ENCODE peak calls at places on chromosomes 11 and 22, in nine cellular contexts. One of them, this sample, is unnamed.

GRCh38 chr11:45857834-45858492 is 10.7 kb downstream of the CRY2 start:
- DNase-seq in astrocyte of the spinal cord: peak; percentile 92
- DNase-seq in iPS-NIHi11: peak; percentile 7
- DNase-seq in T1000: peak; percentile 19
- DNase-seq in heart left ventricle: no peak
- DNase-seq in NCI-H2081: no peak
- DNase-seq in amniotic stem cell: peak; percentile 53
- DNase-seq in Ammon's horn: peak; percentile 79
- DNase-seq in ACHN: peak; percentile 32
- DNase-seq in this sample: no peak

GRCh38 chr22:46635756-46636155 is 15.6 kb downstream of the GRAMD4 start:
- DNase-seq in astrocyte of the spinal cord: no peak
- DNase-seq in iPS-NIHi11: peak; percentile 64
- DNase-seq in T1000: no peak
- DNase-seq in heart left ventricle: peak; percentile 53
- DNase-seq in NCI-H2081: no peak
- DNase-seq in amniotic stem cell: no peak
- DNase-seq in Ammon's horn: no peak
- DNase-seq in ACHN: no peak
- DNase-seq in this sample: no peak

GRCh38 chr11:8709002-8709672 is 26.5 kb downstream of the RPL27A start:
- DNase-seq in astrocyte of the spinal cord: peak; percentile 88
- DNase-seq in iPS-NIHi11: peak; percentile 59
- DNase-seq in T1000: peak; percentile 14
- DNase-seq in heart left ventricle: peak; percentile 92
- DNase-seq in NCI-H2081: no peak
- DNase-seq in amniotic stem cell: peak; percentile 92
- DNase-seq in Ammon's horn: peak; percentile 61
- DNase-seq in ACHN: no peak
- DNase-seq in this sample: peak; percentile 94

GRCh38 chr11:96050435-96051182 is 126.7 kb upstream of the MTMR2 start:
- DNase-seq in astrocyte of the spinal cord: peak; percentile 61
- DNase-seq in iPS-NIHi11: no peak
- DNase-seq in T1000: no peak
- DNase-seq in heart left ventricle: no peak
- DNase-seq in NCI-H2081: no peak
- DNase-seq in amniotic stem cell: no peak
- DNase-seq in Ammon's horn: no peak
- DNase-seq in ACHN: peak; percentile 18
- DNase-seq in this sample: no peak

GRCh38 chr22:38080847-38081635 is 2.9 kb downstream of the SLC16A8 start:
- DNase-seq in astrocyte of the spinal cord: peak; percentile 24
- DNase-seq in iPS-NIHi11: peak; percentile 79
- DNase-seq in T1000: no peak
- DNase-seq in heart left ventricle: peak; percentile 73
- DNase-seq in NCI-H2081: peak; percentile 5
- DNase-seq in amniotic stem cell: no peak
- DNase-seq in Ammon's horn: no peak
- DNase-seq in ACHN: no peak
- DNase-seq in this sample: no peak

GRCh38 chr11:12865871-12866595 is 143.1 kb upstream of the RASSF10 start:
- DNase-seq in astrocyte of the spinal cord: no peak
- DNase-seq in iPS-NIHi11: no peak
- DNase-seq in T1000: no peak
- DNase-seq in heart left ventricle: no peak
- DNase-seq in NCI-H2081: no peak
- DNase-seq in amniotic stem cell: no peak
- DNase-seq in Ammon's horn: no peak
- DNase-seq in ACHN: no peak
- DNase-seq in this sample: no peak

GRCh38 chr22:22721681-22722309 is 77.4 kb downstream of the GGTLC2 start:
- DNase-seq in astrocyte of the spinal cord: peak; percentile 39
- DNase-seq in iPS-NIHi11: no peak
- DNase-seq in T1000: no peak
- DNase-seq in heart left ventricle: no peak
- DNase-seq in NCI-H2081: no peak
- DNase-seq in amniotic stem cell: no peak
- DNase-seq in Ammon's horn: no peak
- DNase-seq in ACHN: peak; percentile 18
- DNase-seq in this sample: no peak

GRCh38 chr11:108069947-108070346 is 51.4 kb upstream of the ACAT1 start:
- DNase-seq in astrocyte of the spinal cord: peak; percentile 71
- DNase-seq in iPS-NIHi11: no peak
- DNase-seq in T1000: no peak
- DNase-seq in heart left ventricle: no peak
- DNase-seq in NCI-H2081: no peak
- DNase-seq in amniotic stem cell: peak; percentile 12
- DNase-seq in Ammon's horn: no peak
- DNase-seq in ACHN: peak; percentile 58
- DNase-seq in this sample: no peak

GRCh38 chr11:119594639-119595249 is 134.3 kb downstream of the NECTIN1 start:
- DNase-seq in astrocyte of the spinal cord: peak; percentile 81
- DNase-seq in iPS-NIHi11: no peak
- DNase-seq in T1000: peak; percentile 10
- DNase-seq in heart left ventricle: no peak
- DNase-seq in NCI-H2081: no peak
- DNase-seq in amniotic stem cell: no peak
- DNase-seq in Ammon's horn: no peak
- DNase-seq in ACHN: peak; percentile 33
- DNase-seq in this sample: peak; percentile 37

GRCh38 chr11:44753965-44754645 is 27.3 kb downstream of the TSPAN18 start:
- DNase-seq in astrocyte of the spinal cord: no peak
- DNase-seq in iPS-NIHi11: no peak
- DNase-seq in T1000: no peak
- DNase-seq in heart left ventricle: no peak
- DNase-seq in NCI-H2081: no peak
- DNase-seq in amniotic stem cell: no peak
- DNase-seq in Ammon's horn: no peak
- DNase-seq in ACHN: no peak
- DNase-seq in this sample: no peak

GRCh38 chr11:31645747-31646146 is 136.2 kb downstream of the ELP4 start:
- DNase-seq in astrocyte of the spinal cord: peak; percentile 89
- DNase-seq in iPS-NIHi11: no peak
- DNase-seq in T1000: no peak
- DNase-seq in heart left ventricle: no peak
- DNase-seq in NCI-H2081: no peak
- DNase-seq in amniotic stem cell: peak; percentile 40
- DNase-seq in Ammon's horn: no peak
- DNase-seq in ACHN: peak; percentile 88
- DNase-seq in this sample: peak; percentile 48

GRCh38 chr11:11016123-11016522 is 158.3 kb upstream of the ZBED5 start:
- DNase-seq in astrocyte of the spinal cord: no peak
- DNase-seq in iPS-NIHi11: no peak
- DNase-seq in T1000: no peak
- DNase-seq in heart left ventricle: no peak
- DNase-seq in NCI-H2081: no peak
- DNase-seq in amniotic stem cell: no peak
- DNase-seq in Ammon's horn: no peak
- DNase-seq in ACHN: no peak
- DNase-seq in this sample: no peak

GRCh38 chr22:20315337-20316216 is 4.3 kb downstream of the DGCR6L start:
- DNase-seq in astrocyte of the spinal cord: no peak
- DNase-seq in iPS-NIHi11: no peak
- DNase-seq in T1000: no peak
- DNase-seq in heart left ventricle: peak; percentile 62
- DNase-seq in NCI-H2081: no peak
- DNase-seq in amniotic stem cell: no peak
- DNase-seq in Ammon's horn: no peak
- DNase-seq in ACHN: no peak
- DNase-seq in this sample: no peak

GRCh38 chr11:45919806-45920530 is 2.3 kb upstream of the PEX16 start:
- DNase-seq in astrocyte of the spinal cord: no peak
- DNase-seq in iPS-NIHi11: no peak
- DNase-seq in T1000: no peak
- DNase-seq in heart left ventricle: peak; percentile 59
- DNase-seq in NCI-H2081: no peak
- DNase-seq in amniotic stem cell: no peak
- DNase-seq in Ammon's horn: no peak
- DNase-seq in ACHN: no peak
- DNase-seq in this sample: no peak

GRCh38 chr11:128095459-128096096 is 491.8 kb downstream of the ETS1 start:
- DNase-seq in astrocyte of the spinal cord: peak; percentile 88
- DNase-seq in iPS-NIHi11: no peak
- DNase-seq in T1000: peak; percentile 17
- DNase-seq in heart left ventricle: no peak
- DNase-seq in NCI-H2081: no peak
- DNase-seq in amniotic stem cell: peak; percentile 77
- DNase-seq in Ammon's horn: no peak
- DNase-seq in ACHN: peak; percentile 1
- DNase-seq in this sample: peak; percentile 6

GRCh38 chr11:76314741-76315090 is 66.2 kb downstream of the THAP12 start:
- DNase-seq in astrocyte of the spinal cord: peak; percentile 46
- DNase-seq in iPS-NIHi11: no peak
- DNase-seq in T1000: no peak
- DNase-seq in heart left ventricle: no peak
- DNase-seq in NCI-H2081: no peak
- DNase-seq in amniotic stem cell: no peak
- DNase-seq in Ammon's horn: no peak
- DNase-seq in ACHN: no peak
- DNase-seq in this sample: no peak

GRCh38 chr11:19803506-19803998 is 90.9 kb downstream of the NAV2 start:
- DNase-seq in astrocyte of the spinal cord: no peak
- DNase-seq in iPS-NIHi11: no peak
- DNase-seq in T1000: no peak
- DNase-seq in heart left ventricle: no peak
- DNase-seq in NCI-H2081: no peak
- DNase-seq in amniotic stem cell: no peak
- DNase-seq in Ammon's horn: no peak
- DNase-seq in ACHN: no peak
- DNase-seq in this sample: no peak

GRCh38 chr11:134170909-134171281 is 52.9 kb downstream of the NCAPD3 start:
- DNase-seq in astrocyte of the spinal cord: no peak
- DNase-seq in iPS-NIHi11: no peak
- DNase-seq in T1000: no peak
- DNase-seq in heart left ventricle: no peak
- DNase-seq in NCI-H2081: no peak
- DNase-seq in amniotic stem cell: no peak
- DNase-seq in Ammon's horn: no peak
- DNase-seq in ACHN: no peak
- DNase-seq in this sample: peak; percentile 2

GRCh38 chr11:13329670-13330401 is 52.2 kb downstream of the BMAL1 start:
- DNase-seq in astrocyte of the spinal cord: no peak
- DNase-seq in iPS-NIHi11: no peak
- DNase-seq in T1000: no peak
- DNase-seq in heart left ventricle: no peak
- DNase-seq in NCI-H2081: peak; percentile 71
- DNase-seq in amniotic stem cell: no peak
- DNase-seq in Ammon's horn: peak; percentile 47
- DNase-seq in ACHN: no peak
- DNase-seq in this sample: no peak

GRCh38 chr11:12044799-12045198 is 36.4 kb upstream of the DKK3 start:
- DNase-seq in astrocyte of the spinal cord: no peak
- DNase-seq in iPS-NIHi11: no peak
- DNase-seq in T1000: no peak
- DNase-seq in heart left ventricle: no peak
- DNase-seq in NCI-H2081: no peak
- DNase-seq in amniotic stem cell: no peak
- DNase-seq in Ammon's horn: no peak
- DNase-seq in ACHN: no peak
- DNase-seq in this sample: no peak

This sample was measured in AG04450.